ENCODE peak calls at places on chromosomes 13 and 19, in six cellular contexts. G is activated T-cell treated with anti-CD3 and anti-CD28 coated beads, Interleukin-2, amount 50 U/mL, for 4 hours; V is neural progenitor cell; T is NCI-H446 treated with DMSO at 0.1 percent for 48 hours; Y is GDM1; N is amygdala. X is an unnamed sample.

GRCh38 chr19:28701491-28701890 is 511.5 kb downstream of the UQCRFS1 start:
- DNase-seq in N (no peak), V (no peak), Y (no peak), G (no peak), T (no peak), X (no peak)

GRCh38 chr19:32902448-32902847 is 32.9 kb upstream of the SLC7A9 start:
- DNase-seq in G (no peak), T (no peak), V (no peak), Y (no peak), N (no peak), X (no peak)

GRCh38 chr13:19586904-19587634 is 25.7 kb upstream of the TPTE2 start:
- DNase-seq in N (no peak), V (no peak), T (no peak), Y (peak), G (peak), X (no peak)

GRCh38 chr13:34805347-34805746 is 136.7 kb upstream of the NBEA start:
- DNase-seq in G (no peak), Y (no peak), T (no peak), N (no peak), V (no peak), X (no peak)

GRCh38 chr13:53201454-53202225 is 173.0 kb downstream of the OLFM4 start:
- DNase-seq in T (no peak), G (no peak), V (peak), Y (no peak), N (no peak), X (no peak)

GRCh38 chr19:19548915-19549537 is 11.0 kb downstream of the CILP2 start:
- DNase-seq in G (no peak), V (no peak), N (no peak), Y (no peak), T (no peak), X (no peak)

GRCh38 chr13:99322297-99323103 is 15.3 kb upstream of the GPR183 start:
- DNase-seq in T (no peak), Y (peak), N (no peak), G (no peak), V (no peak), X (no peak)

GRCh38 chr19:7699422-7700127 is 2.4 kb downstream of the FCER2 start:
- DNase-seq in Y (no peak), T (no peak), V (no peak), G (no peak), N (no peak), X (no peak)

GRCh38 chr19:7515091-7515470 is 822 bp upstream of the ZNF358 start:
- DNase-seq in G (no peak), Y (no peak), N (no peak), V (no peak), T (no peak), X (peak)

GRCh38 chr19:51421229-51422052 is 4.0 kb upstream of the SIGLEC10 start:
- DNase-seq in N (no peak), G (no peak), T (no peak), V (peak), Y (peak), X (no peak)

GRCh38 chr13:107252428-107252827 is 684.5 kb upstream of the ARGLU1 start:
- DNase-seq in T (no peak), G (no peak), Y (no peak), V (no peak), N (no peak), X (no peak)

GRCh38 chr19:38263696-38264485 is 482 bp upstream of the SPINT2 start:
- DNase-seq in Y (peak), G (peak), T (no peak), V (no peak), N (no peak), X (no peak)

GRCh38 chr19:49554701-49555181 is 25.6 kb downstream of the NOSIP start:
- DNase-seq in Y (no peak), G (no peak), T (no peak), N (no peak), V (no peak), X (no peak)

GRCh38 chr19:11551603-11552235 is 7.3 kb downstream of the ELOF1 start:
- DNase-seq in T (no peak), G (no peak), N (no peak), Y (no peak), V (peak), X (no peak)

GRCh38 chr13:40477623-40478608 is 188.5 kb downstream of the FOXO1 start:
- DNase-seq in Y (no peak), V (peak), N (no peak), T (no peak), G (no peak), X (no peak)

GRCh38 chr19:31334101-31334848 is 15.0 kb downstream of the TSHZ3 start:
- DNase-seq in G (no peak), V (no peak), Y (no peak), T (no peak), N (no peak), X (no peak)

GRCh38 chr19:35005256-35005977 is 5.3 kb downstream of the GRAMD1A start:
- DNase-seq in V (no peak), G (no peak), N (no peak), Y (no peak), T (no peak), X (no peak)

GRCh38 chr13:33745370-33746324 is 72.3 kb upstream of the RFC3 start:
- DNase-seq in Y (no peak), G (no peak), T (no peak), V (no peak), N (no peak), X (no peak)

GRCh38 chr19:658916-659839 is 3.8 kb downstream of the RNF126 start:
- DNase-seq in N (no peak), Y (no peak), G (peak), T (no peak), V (no peak), X (no peak)

X was measured in substantia nigra.